ENCODE peak calls at places on chromosome 14, in four cellular contexts. W, E, D and H are unnamed samples.

GRCh38 chr14:95497561-95498011 is 18.9 kb downstream of the SYNE3 start:
- DNase-seq in W (no peak), E (no peak), D (no peak), H (no peak)

GRCh38 chr14:61461808-61462275 is 140.5 kb downstream of the PRKCH start:
- DNase-seq in W (no peak), E (no peak), D (no peak), H (no peak)

GRCh38 chr14:96117101-96117897 is 78.1 kb downstream of the C14orf132 start:
- DNase-seq in W (no peak), E (no peak), D (no peak), H (no peak)

GRCh38 chr14:90871605-90872233 is 55.5 kb upstream of the TTC7B start:
- DNase-seq in W (no peak), E (no peak), D (no peak), H (no peak)

GRCh38 chr14:32075636-32076277 is 1.3 kb upstream of the ARHGAP5 start:
- DNase-seq in W (no peak), E (no peak), D (peak), H (peak)

GRCh38 chr14:72810201-72810600 is 83.7 kb downstream of the DPF3 start:
- DNase-seq in W (no peak), E (no peak), D (no peak), H (no peak)

GRCh38 chr14:53955671-53956426 is 776 bp downstream of the BMP4 start:
- DNase-seq in W (no peak), E (no peak), D (peak), H (no peak)

GRCh38 chr14:100292776-100293461 is 13.3 kb downstream of the SLC25A29 start:
- DNase-seq in W (no peak), E (no peak), D (no peak), H (no peak)

GRCh38 chr14:103930051-103930604 is 1.9 kb downstream of the TDRD9 start:
- DNase-seq in W (no peak), E (no peak), D (no peak), H (no peak)

GRCh38 chr14:78157855-78158436 is 12.2 kb upstream of the NRXN3 start:
- DNase-seq in W (no peak), E (no peak), D (no peak), H (no peak)

GRCh38 chr14:100538566-100539318 is 48.5 kb downstream of the BEGAIN start:
- DNase-seq in W (no peak), E (no peak), D (peak), H (no peak)

GRCh38 chr14:32897724-32898064 is 41.0 kb upstream of the NPAS3 start:
- DNase-seq in W (no peak), E (no peak), D (no peak), H (no peak)

GRCh38 chr14:28879571-28879970 is 113.0 kb downstream of the FOXG1 start:
- DNase-seq in W (no peak), E (no peak), D (no peak), H (no peak)

GRCh38 chr14:98665019-98665418 is 607.0 kb downstream of the BCL11B start:
- DNase-seq in W (no peak), E (no peak), D (no peak), H (no peak)

GRCh38 chr14:30521899-30522736 is 36.8 kb upstream of the G2E3 start:
- DNase-seq in W (no peak), E (no peak), D (no peak), H (no peak)

GRCh38 chr14:23423657-23424056 is 11.8 kb downstream of the MYH7 start:
- DNase-seq in W (no peak), E (no peak), D (no peak), H (no peak)

GRCh38 chr14:89242871-89243270 is 174.2 kb downstream of the FOXN3 start:
- DNase-seq in W (no peak), E (no peak), D (peak), H (no peak)

GRCh38 chr14:69012251-69012953 is 33.3 kb upstream of the ACTN1 start:
- DNase-seq in W (no peak), E (no peak), D (no peak), H (no peak)

GRCh38 chr14:76371066-76371465 is 4.9 kb upstream of the ESRRB start:
- DNase-seq in W (no peak), E (no peak), D (no peak), H (no peak)

GRCh38 chr14:85701116-85701515 is 171.2 kb downstream of the FLRT2 start:
- DNase-seq in W (no peak), E (no peak), D (no peak), H (no peak)